ENCODE peak calls at places on chromosomes 5 and 9, in four cellular contexts. J is HepG2, V is GM12878, Z is H1. F is an unnamed sample.

GRCh38 chr5:1855573-1855972 is 27.2 kb downstream of the IRX4 start:
- DNase-seq in J (no peak), V (no peak), Z (no peak), F (no peak)

GRCh38 chr5:66891184-66891925 is 295.2 kb downstream of the MAST4 start:
- DNase-seq in J (no peak), V (no peak), Z (no peak), F (no peak)

GRCh38 chr5:53607896-53608295 is 47.5 kb downstream of the NDUFS4 start:
- DNase-seq in J (no peak), V (no peak), Z (no peak), F (no peak)

GRCh38 chr5:91443761-91444467 is 60.8 kb upstream of the ARRDC3 start:
- DNase-seq in J (no peak), V (no peak), Z (no peak), F (no peak)

GRCh38 chr5:152246401-152246800 is 158.7 kb downstream of the NMUR2 start:
- DNase-seq in J (peak), V (no peak), Z (peak), F (no peak)

GRCh38 chr9:86181379-86182315 is 77.8 kb downstream of the C9orf153 start:
- DNase-seq in J (no peak), V (no peak), Z (no peak), F (no peak)

GRCh38 chr5:172123269-172123692 is 64.7 kb downstream of the STK10 start:
- DNase-seq in J (peak), V (no peak), Z (no peak), F (peak)

GRCh38 chr9:96491079-96491879 is 41.3 kb downstream of the HABP4 start:
- DNase-seq in J (peak), V (no peak), Z (no peak), F (no peak)

GRCh38 chr5:143494162-143494561 is 90.7 kb upstream of the NR3C1 start:
- DNase-seq in J (no peak), V (no peak), Z (no peak), F (no peak)

GRCh38 chr9:119026120-119026519 is 343.1 kb downstream of the BRINP1 start:
- DNase-seq in J (no peak), V (no peak), Z (no peak), F (no peak)

GRCh38 chr5:107402881-107403280 is 267.9 kb downstream of the EFNA5 start:
- DNase-seq in J (no peak), V (no peak), Z (no peak), F (no peak)

GRCh38 chr9:71647094-71647591 is 121.2 kb downstream of the CEMIP2 start:
- DNase-seq in J (no peak), V (peak), Z (no peak), F (peak)

GRCh38 chr9:35619800-35620158 is 1.6 kb upstream of the CD72 start:
- DNase-seq in J (no peak), V (peak), Z (no peak), F (no peak)

GRCh38 chr9:35617548-35617947 is 665 bp downstream of the CD72 start:
- DNase-seq in J (no peak), V (no peak), Z (no peak), F (no peak)

GRCh38 chr9:35618854-35619799 is 914 bp upstream of the CD72 start:
- DNase-seq in J (no peak), V (peak), Z (no peak), F (no peak)

GRCh38 chr9:35616681-35617459 is 1.3 kb downstream of the CD72 start:
- DNase-seq in J (no peak), V (no peak), Z (peak), F (peak)

DNA sequence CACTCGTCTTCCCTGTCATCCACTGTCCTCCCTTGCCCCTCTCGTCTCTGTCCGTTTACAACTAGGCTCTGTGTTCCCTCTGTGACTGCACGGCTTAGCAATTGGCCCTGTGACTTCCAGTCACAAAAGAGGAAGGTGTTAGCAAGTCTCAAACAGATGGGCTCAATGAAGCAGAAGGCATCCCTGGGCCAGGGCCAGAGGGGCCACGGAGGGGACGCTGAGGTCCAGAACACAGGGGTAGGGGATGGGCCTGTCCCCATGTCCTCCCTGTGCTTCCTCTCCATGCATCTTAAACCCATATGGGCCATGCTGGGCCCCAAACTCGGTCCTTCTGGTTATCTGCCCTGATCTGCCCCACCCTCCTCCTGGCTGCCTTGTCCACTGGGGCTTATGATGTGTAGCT is at the start of gene CD72:
- DNase-seq in J (no peak), V (no peak), Z (no peak), F (no peak)
- H3K9ac ChIP-seq in J (no peak), V (peak), Z (no peak), F (no peak)

GRCh38 chr5:131983244-131983771 is 28.1 kb downstream of the ACSL6 start:
- DNase-seq in J (no peak), V (no peak), Z (no peak), F (no peak)

GRCh38 chr5:131986161-131986912 is 25.1 kb downstream of the ACSL6 start:
- DNase-seq in J (no peak), V (no peak), Z (no peak), F (no peak)

GRCh38 chr5:131987251-131987650 is 24.2 kb downstream of the ACSL6 start:
- DNase-seq in J (no peak), V (no peak), Z (no peak), F (no peak)

GRCh38 chr5:131988601-131989000 is 22.9 kb downstream of the ACSL6 start:
- DNase-seq in J (no peak), V (no peak), Z (no peak), F (no peak)

DNA sequence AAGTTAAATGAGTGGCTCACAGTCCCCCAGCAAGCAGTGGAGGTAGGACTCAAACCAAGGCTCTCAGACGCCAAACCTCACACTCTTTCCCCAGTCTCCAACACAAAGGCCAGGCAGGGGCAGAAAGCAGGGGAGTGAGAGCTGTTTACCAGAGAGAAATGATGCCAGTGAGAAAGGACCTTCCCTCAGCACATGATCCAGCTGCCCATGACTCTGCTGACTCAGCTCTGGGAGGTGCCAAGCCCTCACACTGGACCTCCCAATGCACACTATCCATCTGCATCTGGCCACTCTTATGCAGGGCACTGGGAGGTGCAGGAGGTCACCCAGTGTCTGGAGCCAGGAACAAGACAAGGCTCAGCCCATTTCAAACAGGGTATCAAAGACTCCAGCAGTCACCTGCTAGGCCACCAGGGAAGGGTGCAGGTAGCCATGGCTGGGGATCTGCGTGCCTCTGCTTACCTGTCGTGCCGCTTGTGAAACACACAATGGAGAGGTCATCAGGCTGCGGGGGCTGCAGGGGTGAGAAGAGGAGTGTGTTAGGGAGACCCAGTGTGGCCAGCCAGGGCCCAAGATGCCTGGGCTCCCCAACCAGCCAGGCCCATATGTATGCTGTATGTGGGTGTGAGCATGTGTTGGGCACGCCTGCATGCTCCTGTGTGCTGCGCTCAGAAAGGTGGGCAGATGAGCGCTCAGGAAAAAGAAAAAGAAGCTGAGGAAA is 26.4 kb downstream of the ACSL6 start:
- DNase-seq in J (no peak), V (no peak), Z (no peak), F (no peak)
- TF ChIP-seq CREB1 in J (no peak), V (no peak), Z (no peak), F (no peak)

GRCh38 chr9:93598647-93599241 is 22.4 kb downstream of the PHF2 start:
- DNase-seq in J (no peak), V (no peak), Z (peak), F (no peak)
- H3K9ac ChIP-seq in J (no peak), V (no peak), Z (no peak), F (no peak)

GRCh38 chr9:130639119-130639485 is 25.3 kb upstream of the PRDM12 start:
- DNase-seq in J (no peak), V (no peak), Z (no peak), F (no peak)
- TF ChIP-seq CREB1 in J (no peak), V (no peak), Z (no peak), F (no peak)

GRCh38 chr5:120803282-120803681 is 339.2 kb downstream of the PRR16 start:
- DNase-seq in J (no peak), V (no peak), Z (no peak), F (no peak)
- H3K9ac ChIP-seq in J (no peak), V (no peak), Z (no peak), F (no peak)

F was measured in K562.